ENCODE peak calls at places on chromosomes 2 and 18, in six cellular contexts. F, V, P, D, S and T are unnamed samples. For H3K27me3, the result is how much of the 10 kb centered on the place peaks cover.

GRCh38 chr18:9575558-9575957 is 38.8 kb downstream of the PPP4R1 start:
- DNase-seq in D (peak), P (peak), V (no peak), F (peak), S (peak), T (peak)

GRCh38 chr18:74402806-74403433 is 54.2 kb downstream of the DIPK1C start:
- DNase-seq in S (no peak), P (no peak), V (no peak), D (peak), F (no peak), T (no peak)

GRCh38 chr2:25324905-25325592 is 16.7 kb downstream of the DNMT3A start:
- DNase-seq in F (peak), V (peak), D (no peak), P (peak), S (no peak), T (no peak)

GRCh38 chr2:201532686-201533304 is 81.3 kb downstream of the STRADB start:
- DNase-seq in P (no peak), S (peak), D (no peak), V (no peak), F (peak), T (peak)

GRCh38 chr2:216189410-216189809 is 80.3 kb downstream of the XRCC5 start:
- DNase-seq in D (no peak), V (no peak), P (no peak), S (peak), F (peak), T (no peak)

GRCh38 chr2:38178142-38178541 is 102.2 kb upstream of the CYP1B1 start:
- DNase-seq in D (no peak), P (no peak), F (peak), V (no peak), S (peak), T (no peak)

GRCh38 chr2:42492691-42493467 is 903 bp downstream of the KCNG3 start:
- DNase-seq in V (no peak), D (no peak), P (no peak), S (no peak), F (no peak), T (no peak)

GRCh38 chr18:50161806-50162205 is 33.1 kb downstream of the MYO5B start:
- DNase-seq in S (peak), D (no peak), V (no peak), F (peak), P (no peak), T (peak)

GRCh38 chr2:134258684-134259408 is 5.0 kb downstream of the MGAT5 start:
- DNase-seq in D (no peak), S (no peak), P (no peak), F (no peak), V (no peak), T (no peak)

GRCh38 chr2:31256611-31257382 is 22.8 kb downstream of the EHD3 start:
- DNase-seq in V (no peak), F (no peak), S (no peak), D (no peak), P (no peak), T (no peak)

GRCh38 chr2:232418466-232419244 is 12.0 kb downstream of the ALPG start:
- DNase-seq in S (peak), P (no peak), F (peak), V (no peak), D (no peak), T (peak)

GRCh38 chr18:68172842-68173549 is 541.9 kb downstream of the TMX3 start:
- DNase-seq in D (no peak), V (no peak), P (no peak), F (no peak), S (no peak), T (no peak)
- TF ChIP-seq CTCF in D (peak), V (no peak), P (no peak), F (no peak), S (no peak), T (no peak)

DNA sequence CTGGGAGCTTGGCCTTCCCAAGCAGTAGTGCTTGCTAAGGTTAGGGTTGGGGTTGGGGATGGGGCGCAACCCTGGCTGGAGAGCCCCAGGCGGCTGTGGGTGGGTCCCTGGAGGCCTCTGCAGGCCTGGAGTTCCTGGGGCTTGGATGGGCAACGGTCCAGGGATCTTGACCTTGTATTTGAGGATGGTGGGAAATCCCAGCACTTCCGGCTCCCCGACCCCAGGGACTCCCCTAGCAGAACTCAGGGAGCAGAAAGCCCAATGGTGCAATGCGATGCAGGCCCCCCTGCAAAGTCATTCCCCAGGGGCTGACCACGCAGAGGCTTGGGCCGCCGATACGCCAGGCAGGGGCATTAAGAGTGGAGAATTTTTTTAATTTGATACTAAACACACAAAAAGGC is 12.5 kb upstream of the MLPH start:
- DNase-seq in P (no peak), S (no peak), F (no peak), D (no peak), V (no peak), T (no peak)
- H3K4me3 ChIP-seq in P (peak), S (peak), F (peak), D (peak), V (peak), T (peak)

DNA sequence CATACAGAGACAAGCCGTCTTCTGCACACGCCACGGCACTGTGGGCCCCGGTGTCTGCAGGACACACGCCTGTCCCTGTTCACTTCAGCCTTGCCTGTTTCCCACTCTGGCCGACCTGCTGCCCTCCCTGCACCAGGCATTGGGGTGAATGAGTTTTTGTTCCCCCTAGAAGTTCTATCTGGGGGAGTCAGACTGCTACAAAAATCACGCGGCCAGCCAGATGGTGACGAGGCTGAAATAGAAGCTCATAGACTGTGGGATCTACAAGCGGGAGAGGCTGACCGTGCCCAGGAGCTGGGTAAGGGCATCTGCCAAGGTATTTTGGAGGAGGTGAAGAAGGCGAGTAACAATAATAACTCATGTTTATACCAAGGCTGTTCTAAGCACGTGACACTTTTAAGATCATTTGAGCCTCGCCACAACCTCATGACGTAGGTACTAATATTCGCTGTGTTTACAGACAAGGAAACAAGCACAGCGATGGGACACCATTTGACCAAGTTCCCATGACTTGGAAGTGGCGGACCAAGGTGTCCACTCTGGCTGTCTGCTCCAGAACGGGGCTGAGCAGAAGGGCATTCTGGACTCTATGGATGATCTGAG is 53.6 kb downstream of the KCNF1 start:
- DNase-seq in D (no peak), P (no peak), S (no peak), V (no peak), F (no peak), T (no peak)
- H3K27me3 ChIP-seq in D (under half), P (under half), S (under half), V (under half), F (under half), T (under half)

DNA sequence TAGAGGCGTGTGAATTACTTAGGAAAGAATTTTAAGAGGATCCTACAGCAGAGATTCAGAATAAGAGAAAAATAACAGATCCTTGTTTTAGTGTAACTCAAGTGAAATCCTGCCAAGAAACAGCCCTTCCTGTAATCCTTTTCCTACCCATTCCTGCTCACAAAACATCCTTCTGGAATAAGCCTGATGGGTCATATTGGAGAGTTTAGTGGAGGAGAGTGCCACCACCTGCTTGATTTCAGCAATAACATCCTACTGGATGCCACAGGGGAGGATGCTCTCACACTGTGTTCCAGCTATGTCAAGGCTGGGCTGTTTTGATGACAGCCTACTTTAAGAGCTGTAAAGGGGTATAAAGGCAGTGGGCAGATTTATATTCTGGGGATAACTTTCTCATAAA is 54.8 kb upstream of the CCDC178 start:
- DNase-seq in D (peak), V (no peak), F (peak), P (no peak), S (peak), T (peak)
- TF ChIP-seq CTCF in D (peak), V (peak), F (peak), P (peak), S (peak), T (peak)

DNA sequence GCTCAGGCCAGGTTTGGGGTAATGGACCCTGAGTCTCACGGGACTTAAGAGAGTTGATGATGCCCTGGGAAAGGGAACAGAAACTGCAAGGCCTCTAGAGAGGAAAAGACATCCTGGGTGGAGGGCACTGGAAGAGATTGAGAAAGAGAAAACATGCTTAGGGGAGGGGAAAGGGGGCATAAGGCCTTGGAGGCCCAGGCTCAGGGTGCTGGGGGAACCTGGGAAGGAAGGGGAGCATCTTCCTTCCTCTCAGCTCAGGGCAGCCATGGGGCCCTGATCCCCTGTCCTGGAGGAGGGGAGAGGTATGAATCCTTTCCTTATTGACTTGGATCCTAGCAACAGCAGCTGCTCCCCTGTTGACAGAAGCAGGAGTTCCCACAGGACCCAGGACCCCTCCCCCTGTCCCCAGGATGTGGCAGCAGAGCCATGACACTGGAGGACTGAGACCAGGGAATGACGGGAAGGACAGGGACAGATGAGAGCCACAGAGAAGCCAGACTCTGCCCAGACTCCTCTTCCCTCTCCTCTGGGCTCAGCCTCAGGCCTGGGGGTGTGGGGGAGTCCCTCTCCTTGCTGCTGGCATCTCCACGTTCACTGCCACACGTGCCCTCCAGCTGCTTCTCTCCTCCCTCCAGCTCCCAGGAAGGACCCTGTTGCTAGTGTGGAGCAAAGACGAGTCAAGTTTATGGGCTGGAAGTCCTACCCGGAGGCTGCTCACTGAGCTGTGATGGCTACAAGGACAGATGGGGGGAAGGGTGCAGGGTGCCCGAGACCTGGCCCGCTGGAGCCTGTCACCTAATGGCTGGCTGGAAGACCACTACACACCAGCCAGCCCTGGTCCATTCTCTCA is 834 bp downstream of the GPBAR1 start:
- DNase-seq in D (peak), P (no peak), S (no peak), V (no peak), F (no peak), T (no peak)
- H3K4me3 ChIP-seq in D (peak), P (no peak), S (no peak), V (no peak), F (no peak), T (no peak)

GRCh38 chr18:13813271-13813849 is 10.6 kb upstream of the MC5R start:
- DNase-seq in P (no peak), F (peak), D (peak), V (no peak), S (peak), T (peak)

GRCh38 chr18:13811993-13812392 is 12.0 kb upstream of the MC5R start:
- DNase-seq in V (no peak), D (no peak), S (no peak), F (no peak), P (no peak), T (no peak)

GRCh38 chr18:13809521-13810252 is 14.3 kb upstream of the MC5R start:
- DNase-seq in V (no peak), P (no peak), S (no peak), F (no peak), D (no peak), T (peak)

GRCh38 chr18:13809025-13809384 is 14.9 kb upstream of the MC5R start:
- DNase-seq in P (no peak), F (no peak), V (no peak), D (no peak), S (no peak), T (peak)

GRCh38 chr18:13810950-13811485 is 12.9 kb upstream of the MC5R start:
- DNase-seq in D (no peak), F (no peak), P (no peak), V (no peak), S (no peak), T (peak)
- H3K27me3 ChIP-seq in D (under half), F (under half), P (under half), V (under half), S (under half), T (under half)